ENCODE peak calls at places on chromosomes 12 and 14, in six cellular contexts. C is GM23248, Z is Peyer's patch, R is tibial nerve, S is left ventricle myocardium inferior, I is right atrium auricular region. G is an unnamed sample.

GRCh38 chr12:79420146-79420618 is 270.6 kb downstream of the PAWR start:
- DNase-seq in C (peak), Z (no peak), R (no peak), S (no peak), I (no peak), G (no peak)

GRCh38 chr12:9969673-9970072 is 1.5 kb upstream of the CLEC12A start:
- DNase-seq in C (no peak), Z (no peak), R (no peak), S (no peak), I (no peak), G (no peak)

GRCh38 chr12:100656141-100656540 is 82.7 kb downstream of the GAS2L3 start:
- DNase-seq in C (no peak), Z (no peak), R (no peak), S (no peak), I (no peak), G (no peak)

GRCh38 chr14:26855051-26855753 is 257.4 kb upstream of the NOVA1 start:
- DNase-seq in C (peak), Z (no peak), R (no peak), S (no peak), I (no peak), G (no peak)

GRCh38 chr14:99252940-99253868 is 18.8 kb downstream of the BCL11B start:
- DNase-seq in C (no peak), Z (no peak), R (no peak), S (no peak), I (no peak), G (no peak)

GRCh38 chr14:64910847-64911495 is 3.3 kb upstream of the CHURC1 start:
- DNase-seq in C (peak), Z (no peak), R (no peak), S (no peak), I (no peak), G (no peak)

GRCh38 chr12:39671898-39672875 is 52.6 kb upstream of the ABCD2 start:
- DNase-seq in C (no peak), Z (no peak), R (no peak), S (no peak), I (no peak), G (no peak)

GRCh38 chr12:51941011-51941561 is 10.4 kb upstream of the ACVR1B start:
- DNase-seq in C (peak), Z (no peak), R (no peak), S (no peak), I (peak), G (no peak)

GRCh38 chr12:96404683-96405082 is 4.4 kb upstream of the CDK17 start:
- DNase-seq in C (no peak), Z (no peak), R (no peak), S (no peak), I (no peak), G (no peak)

GRCh38 chr12:19223695-19224094 is 94.2 kb downstream of the PLEKHA5 start:
- DNase-seq in C (peak), Z (no peak), R (no peak), S (no peak), I (no peak), G (no peak)

GRCh38 chr14:53536446-53536845 is 383.3 kb upstream of the DDHD1 start:
- DNase-seq in C (no peak), Z (no peak), R (no peak), S (no peak), I (no peak), G (no peak)

GRCh38 chr12:45621703-45622102 is 107.8 kb upstream of the ARID2 start:
- DNase-seq in C (no peak), Z (no peak), R (no peak), S (no peak), I (no peak), G (no peak)

GRCh38 chr12:7090222-7090998 is 1.8 kb downstream of the C1R start:
- DNase-seq in C (peak), Z (no peak), R (no peak), S (peak), I (no peak), G (no peak)

GRCh38 chr14:20687362-20688166 is 1.0 kb upstream of the ANG start:
- DNase-seq in C (no peak), Z (peak), R (no peak), S (no peak), I (no peak), G (no peak)

GRCh38 chr14:97077253-97077653 is 280.1 kb downstream of the VRK1 start:
- DNase-seq in C (peak), Z (no peak), R (peak), S (peak), I (peak), G (peak)

GRCh38 chr12:108657130-108657745 is 23.5 kb upstream of the SELPLG start:
- DNase-seq in C (no peak), Z (no peak), R (no peak), S (no peak), I (no peak), G (no peak)

GRCh38 chr14:68628605-68629310 is 164.1 kb downstream of the ZFP36L1 start:
- DNase-seq in C (no peak), Z (peak), R (no peak), S (no peak), I (no peak), G (no peak)

GRCh38 chr12:17348311-17348710 is 741.7 kb downstream of the RERGL start:
- DNase-seq in C (no peak), Z (no peak), R (no peak), S (no peak), I (no peak), G (no peak)

DNA sequence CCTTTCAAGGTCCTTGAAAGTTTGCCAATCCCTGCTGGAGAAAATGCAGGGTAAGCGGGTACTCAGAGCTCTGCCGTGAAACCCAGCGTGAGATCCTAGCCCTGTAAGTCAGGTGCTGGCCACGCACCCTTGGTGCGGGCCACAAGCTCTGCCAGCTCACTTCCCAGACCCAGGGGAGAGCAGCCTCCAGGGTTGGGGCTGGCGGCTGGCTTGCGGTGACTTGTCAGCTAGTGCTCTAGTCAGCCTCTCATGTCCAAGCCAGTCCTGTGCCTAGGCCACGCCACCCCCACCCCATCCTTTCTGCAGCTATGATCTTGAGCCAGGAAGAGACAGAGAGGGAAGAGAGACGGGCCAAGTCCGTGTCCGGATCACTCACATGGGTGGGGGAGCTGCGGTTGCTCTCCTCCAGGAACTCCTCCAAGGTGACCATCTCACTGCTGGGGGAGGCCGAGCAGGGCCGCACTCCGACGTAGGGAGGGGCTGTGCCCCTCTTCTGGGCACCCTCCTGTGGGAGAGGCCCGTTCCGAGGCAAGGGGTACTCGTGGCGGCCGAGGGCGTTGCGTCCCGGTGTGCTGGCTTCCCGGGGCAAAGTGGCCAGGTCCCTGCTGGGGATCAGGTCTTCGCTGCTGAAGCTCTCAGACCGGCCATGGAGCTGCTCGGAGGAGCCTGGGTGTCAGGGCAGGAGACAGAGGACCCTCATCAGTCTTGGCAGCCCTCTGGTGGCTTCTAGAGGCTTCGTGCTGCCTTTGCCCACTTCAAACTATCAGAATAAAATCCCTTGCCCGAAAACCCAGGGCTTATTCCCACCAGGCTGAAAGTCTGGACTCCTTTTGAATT is 33.3 kb upstream of the GPR68 start:
- DNase-seq in C (no peak), Z (no peak), R (no peak), S (no peak), I (no peak), G (no peak)
- H3K27ac ChIP-seq in C (no peak), Z (no peak), R (no peak), S (no peak), I (no peak), G (no peak)

GRCh38 chr14:54654600-54654999 is 87.7 kb downstream of the SAMD4A start:
- DNase-seq in C (no peak), Z (no peak), R (no peak), S (no peak), I (no peak), G (no peak)
- H3K27ac ChIP-seq in C (peak), Z (no peak), R (peak), S (peak), I (peak), G (peak)

DNA sequence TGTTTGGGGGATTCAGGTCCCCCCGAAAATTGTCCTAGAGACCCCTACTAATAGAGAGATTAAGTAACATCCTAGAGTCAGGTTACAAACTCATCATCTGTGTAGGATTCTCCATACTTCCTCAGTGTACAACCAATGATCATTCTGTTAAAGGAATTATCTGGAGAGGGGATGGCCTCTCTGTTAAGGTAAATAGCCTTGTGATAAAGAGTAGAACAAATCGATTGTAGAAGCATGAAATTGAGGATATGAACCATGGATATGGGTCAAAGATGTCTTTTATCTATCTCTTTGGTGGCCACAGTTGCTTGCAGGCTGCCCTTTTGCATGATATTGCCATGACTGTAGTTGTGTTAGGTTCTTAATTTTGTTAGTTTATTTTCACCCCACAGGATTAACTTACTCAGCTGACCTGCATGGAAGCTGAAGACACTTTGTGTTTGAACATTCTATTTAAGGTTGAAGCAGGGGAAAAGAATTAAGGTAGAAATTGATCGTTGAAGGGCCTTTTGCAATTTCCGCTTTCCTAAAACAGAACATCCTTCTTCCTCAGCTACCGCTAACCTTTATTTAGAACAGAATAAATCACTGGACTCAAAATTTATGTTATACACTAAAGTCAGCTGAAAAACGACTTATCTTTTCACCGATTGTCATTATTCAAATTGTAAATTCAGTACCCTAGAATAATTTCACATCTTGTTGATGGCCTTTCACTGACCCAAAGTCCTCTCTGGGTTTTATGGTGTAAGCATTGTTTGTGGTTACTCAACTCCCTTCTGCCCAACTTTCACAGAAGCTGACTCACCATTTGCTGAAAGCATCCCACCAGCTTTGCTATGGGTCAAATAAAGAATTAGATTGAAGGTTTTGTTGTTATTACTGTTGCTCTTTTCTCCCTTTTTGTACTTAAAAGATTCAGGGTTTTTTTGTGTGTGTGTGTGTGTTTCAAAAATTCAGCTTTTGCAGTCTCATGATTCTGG is 52.3 kb downstream of the IRAK3 start:
- DNase-seq in C (peak), Z (no peak), R (no peak), S (no peak), I (no peak), G (no peak)
- H3K27ac ChIP-seq in C (peak), Z (no peak), R (peak), S (no peak), I (no peak), G (no peak)

DNA sequence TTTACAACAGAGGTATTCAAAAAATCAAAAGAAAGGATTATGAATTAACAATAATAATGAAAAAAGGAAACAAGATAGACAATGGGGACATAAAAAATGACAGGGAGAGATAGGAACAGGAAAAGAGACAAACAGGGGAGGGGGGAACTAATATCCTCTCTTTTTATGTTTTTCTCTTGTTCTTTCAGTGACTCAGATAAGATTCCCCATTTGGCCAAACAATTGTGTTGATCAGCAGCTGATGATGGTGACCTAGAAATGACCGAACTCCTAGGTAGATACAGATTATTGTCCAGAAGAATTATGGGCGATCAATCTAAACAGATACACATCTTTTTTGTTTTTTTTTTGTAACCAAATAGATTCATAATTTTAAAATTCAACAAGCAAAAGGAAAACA is 1277.2 kb upstream of the FLRT2 start:
- DNase-seq in C (no peak), Z (no peak), R (no peak), S (no peak), I (no peak), G (no peak)
- H3K27ac ChIP-seq in C (no peak), Z (no peak), R (no peak), S (no peak), I (no peak), G (no peak)

GRCh38 chr14:58555647-58556046 is 82.1 kb upstream of the DACT1 start:
- DNase-seq in C (no peak), Z (no peak), R (no peak), S (no peak), I (no peak), G (no peak)
- H3K27ac ChIP-seq in C (no peak), Z (no peak), R (no peak), S (no peak), I (no peak), G (no peak)

DNA sequence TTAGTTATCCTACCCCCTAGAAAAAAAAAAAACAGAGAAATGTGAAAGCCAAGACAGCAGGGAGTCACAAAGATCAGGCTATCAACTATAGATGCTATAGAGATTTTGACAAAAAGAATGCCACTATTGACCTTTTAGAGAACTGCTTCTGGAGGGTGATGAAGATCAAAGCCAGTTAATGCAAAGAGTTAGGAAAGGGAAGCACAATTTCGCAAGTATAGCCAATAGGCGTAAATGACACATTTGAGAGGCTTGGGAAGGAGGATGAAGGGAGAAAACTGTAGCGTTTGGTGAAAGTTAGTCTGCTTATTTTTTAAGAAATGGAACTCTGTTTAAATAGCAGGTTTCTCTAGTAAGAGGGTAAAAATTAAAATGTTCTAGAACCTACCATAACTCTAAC is 190.7 kb downstream of the DUSP6 start:
- DNase-seq in C (no peak), Z (no peak), R (no peak), S (no peak), I (no peak), G (no peak)
- H3K27ac ChIP-seq in C (peak), Z (no peak), R (peak), S (peak), I (no peak), G (no peak)

GRCh38 chr12:27336254-27336653 is 3.6 kb downstream of the BMAL2 start:
- DNase-seq in C (no peak), Z (no peak), R (no peak), S (no peak), I (no peak), G (no peak)
- H3K27ac ChIP-seq in C (no peak), Z (no peak), R (no peak), S (no peak), I (no peak), G (no peak)

DNA sequence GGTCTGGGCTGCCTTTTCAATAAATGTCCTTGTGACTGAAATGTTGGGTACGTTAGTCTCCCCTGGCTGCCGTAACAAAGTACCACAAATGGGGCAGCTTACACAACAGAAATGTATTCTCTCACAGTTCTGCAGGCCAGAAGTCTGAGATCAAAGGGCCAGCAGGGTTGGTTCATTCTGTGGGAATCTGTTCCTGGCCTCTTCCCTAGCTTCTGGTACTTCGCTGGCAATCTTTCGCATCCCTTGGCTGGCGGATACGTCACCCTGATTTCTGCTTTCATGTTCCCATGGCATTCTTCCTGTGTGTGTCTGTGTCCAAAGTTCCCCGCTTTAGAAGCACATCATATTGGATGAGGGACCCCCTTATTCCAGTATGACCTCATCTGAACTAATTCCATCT is 95.8 kb upstream of the NCOR2 start:
- DNase-seq in C (peak), Z (no peak), R (no peak), S (no peak), I (peak), G (no peak)
- H3K27ac ChIP-seq in C (peak), Z (no peak), R (peak), S (no peak), I (peak), G (no peak)

GRCh38 chr14:103130017-103130764 is 6.9 kb downstream of the TNFAIP2 start:
- DNase-seq in C (no peak), Z (peak), R (no peak), S (no peak), I (no peak), G (no peak)

GRCh38 chr14:103130965-103131364 is 7.7 kb downstream of the TNFAIP2 start:
- DNase-seq in C (peak), Z (peak), R (no peak), S (no peak), I (no peak), G (no peak)

GRCh38 chr14:103133213-103134140 is 10.2 kb downstream of the TNFAIP2 start:
- DNase-seq in C (no peak), Z (peak), R (no peak), S (no peak), I (no peak), G (no peak)

GRCh38 chr14:103132381-103133212 is 9.3 kb downstream of the TNFAIP2 start:
- DNase-seq in C (no peak), Z (peak), R (no peak), S (no peak), I (no peak), G (peak)

GRCh38 chr14:103131580-103131979 is 8.3 kb downstream of the TNFAIP2 start:
- DNase-seq in C (no peak), Z (peak), R (no peak), S (no peak), I (no peak), G (no peak)
- H3K27ac ChIP-seq in C (no peak), Z (no peak), R (no peak), S (no peak), I (no peak), G (no peak)

G was measured in tibial artery.